ENCODE peak calls at places on chromosomes 16 and 17, in four cellular contexts. U, D, W and M are unnamed samples.

GRCh38 chr16:11312718-11313492 is 31.8 kb upstream of the PRM1 start:
- DNase-seq in U (peak; percentile 68), W (peak; percentile 72), D (no peak), M (no peak)

GRCh38 chr16:88730632-88731607 is 24.6 kb downstream of the CTU2 start:
- DNase-seq in D (no peak), U (no peak), W (no peak), M (no peak)

GRCh38 chr17:77098884-77099545 is 41.8 kb upstream of the SEC14L1 start:
- DNase-seq in U (no peak), D (no peak), W (peak; percentile 57), M (no peak)

GRCh38 chr17:60327122-60327869 is 64.6 kb downstream of the USP32 start:
- DNase-seq in D (no peak), U (no peak), W (no peak), M (no peak)

GRCh38 chr17:9324864-9325263 is 250.8 kb downstream of the STX8 start:
- DNase-seq in U (no peak), W (peak; percentile 55), D (no peak), M (no peak)

GRCh38 chr16:2161911-2162310 is 6.3 kb downstream of the TRAF7 start:
- DNase-seq in D (no peak), U (no peak), W (no peak), M (no peak)

GRCh38 chr17:66126231-66126630 is 65.7 kb downstream of the CEP112 start:
- DNase-seq in U (no peak), W (no peak), D (no peak), M (no peak)

GRCh38 chr16:70159355-70160348 is 13.9 kb upstream of the CLEC18C start:
- DNase-seq in W (no peak), U (peak; percentile 9), D (peak; percentile 5), M (no peak)

GRCh38 chr17:56119191-56119590 is 34.1 kb upstream of the ANKFN1 start:
- DNase-seq in D (no peak), U (no peak), W (no peak), M (no peak)

GRCh38 chr17:41777579-41778188 is 8.8 kb downstream of the JUP start:
- DNase-seq in D (peak; percentile 42), W (peak; percentile 77), U (no peak), M (no peak)

GRCh38 chr17:79991924-79992656 is 43.6 kb downstream of the TBC1D16 start:
- DNase-seq in U (no peak), W (peak; percentile 91), D (peak; percentile 30), M (no peak)

GRCh38 chr17:33086878-33087277 is 95.2 kb downstream of the SPACA3 start:
- DNase-seq in D (no peak), U (no peak), W (peak; percentile 14), M (no peak)

GRCh38 chr17:17994271-17994670 is 21.6 kb downstream of the DRC3 start:
- DNase-seq in U (no peak), W (peak; percentile 56), D (no peak), M (no peak)

GRCh38 chr17:46121165-46121764 is 72.0 kb downstream of the KANSL1 start:
- DNase-seq in W (no peak), D (no peak), U (no peak), M (peak; percentile 48)

GRCh38 chr16:86892509-86892908 is 314.2 kb downstream of the FOXL1 start:
- DNase-seq in U (no peak), D (no peak), W (no peak), M (no peak)

GRCh38 chr17:28613916-28614315 is at the start of gene RSKR:
- DNase-seq in D (no peak), W (no peak), U (no peak), M (no peak)

GRCh38 chr16:69709456-69710084 is 16.8 kb downstream of the NQO1 start:
- DNase-seq in D (peak; percentile 54), U (peak; percentile 60), W (peak; percentile 81), M (peak; percentile 15)

GRCh38 chr17:68196394-68197090 is 51.3 kb upstream of the AMZ2 start:
- DNase-seq in W (no peak), D (no peak), U (no peak), M (no peak)

GRCh38 chr17:61947367-61948078 is 19.7 kb upstream of the INTS2 start:
- DNase-seq in U (no peak), W (no peak), D (no peak), M (no peak)

GRCh38 chr17:44919885-44920564 is 4.7 kb upstream of the GFAP start:
- DNase-seq in D (peak; percentile 84), U (peak; percentile 83), W (peak; percentile 73), M (peak; percentile 54)

GRCh38 chr16:77250395-77250794 is 51.2 kb downstream of the SYCE1L start:
- DNase-seq in W (no peak), U (no peak), D (no peak), M (no peak)

GRCh38 chr16:29678691-29679267 is at the start of gene QPRT:
- DNase-seq in D (peak; percentile 70), U (peak; percentile 93), W (peak; percentile 85), M (no peak)

GRCh38 chr17:27385626-27386025 is 70.6 kb upstream of the KSR1 start:
- DNase-seq in U (no peak), D (no peak), W (no peak), M (no peak)

GRCh38 chr17:59869941-59870218 is 22.9 kb downstream of the TUBD1 start:
- DNase-seq in D (no peak), W (no peak), U (no peak), M (no peak)

GRCh38 chr17:64212122-64212521 is 50.9 kb downstream of the TEX2 start:
- DNase-seq in U (no peak), W (no peak), D (no peak), M (no peak)

GRCh38 chr16:83015871-83016270 is 389.1 kb downstream of the CDH13 start:
- DNase-seq in W (no peak), D (no peak), U (no peak), M (no peak)

GRCh38 chr16:28886945-28887344 is 8.7 kb downstream of the ATP2A1 start:
- DNase-seq in D (no peak), W (no peak), U (no peak), M (no peak)

DNA sequence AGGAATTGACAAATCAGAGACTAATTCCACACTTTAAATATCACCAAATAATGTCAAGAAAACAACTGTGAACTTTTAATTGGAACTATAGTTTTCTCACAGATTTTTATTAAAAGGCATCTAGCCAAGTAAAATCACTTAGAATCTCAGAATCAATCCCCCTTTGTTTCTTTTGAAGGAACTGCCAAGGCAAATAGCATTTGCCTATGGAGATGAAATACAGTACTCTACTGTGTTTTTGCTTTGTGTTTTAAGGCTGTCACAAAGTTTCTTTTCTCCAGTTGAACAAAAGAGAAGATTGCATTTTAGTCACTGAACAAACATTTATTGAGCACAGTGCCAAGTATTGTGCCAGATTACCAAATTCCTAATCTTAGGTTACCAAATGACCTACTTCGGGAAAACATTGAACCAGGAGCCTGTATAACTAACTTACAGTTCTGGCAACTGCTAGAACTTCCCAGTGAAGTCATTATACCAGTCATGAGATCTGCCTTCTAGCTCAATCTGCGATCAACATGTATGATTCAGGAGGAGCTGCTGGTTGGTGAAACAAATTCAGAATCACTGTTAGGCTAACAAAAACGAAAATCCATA is 3.0 kb upstream of the UBB start:
- DNase-seq in D (no peak), U (no peak), W (peak; percentile 58), M (no peak)
- TF ChIP-seq TARDBP in D (no peak), U (no peak), W (no peak), M (no peak)

DNA sequence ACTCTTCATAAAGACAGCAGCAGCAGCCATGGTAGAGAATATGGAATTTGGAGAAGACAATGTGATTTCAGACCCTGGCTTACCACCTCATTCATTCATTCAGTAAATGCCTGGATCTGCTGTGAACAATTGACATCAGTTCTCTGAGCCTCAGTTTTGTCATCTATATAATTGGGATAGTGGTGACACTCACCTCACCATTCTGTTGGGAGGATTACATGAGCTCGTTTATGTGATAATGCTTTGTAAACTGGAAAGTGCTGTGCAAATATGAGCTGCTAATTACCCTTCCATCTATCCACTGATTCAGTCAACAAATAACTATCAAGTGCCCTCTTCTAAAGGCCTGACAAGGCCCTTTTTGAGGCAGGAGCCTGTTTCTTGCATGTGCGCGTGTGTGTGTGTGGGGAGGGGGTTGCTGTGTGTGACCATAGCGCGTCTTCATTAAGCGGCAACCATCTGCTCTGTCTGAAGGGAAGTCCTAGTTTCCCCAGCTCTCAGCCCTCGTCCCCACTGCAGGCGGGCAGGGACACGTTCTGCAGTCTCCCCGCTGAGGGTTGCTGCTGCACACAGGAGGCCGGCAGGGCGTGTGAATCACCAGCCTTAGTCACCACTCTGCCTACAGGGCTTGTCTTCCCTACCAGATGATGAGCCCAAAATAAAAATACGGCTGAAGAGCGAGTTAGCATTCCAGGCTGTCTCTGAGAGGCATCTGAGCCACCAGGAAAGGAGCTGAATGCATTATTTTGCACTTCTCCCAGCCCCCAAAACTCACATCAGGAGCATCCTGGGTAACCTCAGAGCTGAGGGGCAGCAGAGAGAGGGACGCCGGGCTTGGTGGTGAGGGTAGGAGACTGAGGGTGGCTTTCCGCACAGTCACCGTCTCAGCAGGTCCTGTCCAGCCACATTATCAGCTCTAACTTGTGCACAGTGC is 19.9 kb downstream of the ARL4D start:
- DNase-seq in W (peak; percentile 56), D (peak; percentile 39), U (peak; percentile 21), M (no peak)
- TF ChIP-seq TARDBP in W (no peak), D (no peak), U (no peak), M (no peak)

GRCh38 chr17:7464081-7464480 is 15.3 kb downstream of the ZBTB4 start:
- DNase-seq in D (no peak), W (no peak), U (no peak), M (no peak)
- TF ChIP-seq TARDBP in D (no peak), W (no peak), U (no peak), M (no peak)

GRCh38 chr17:82861393-82861775 is 21.6 kb upstream of the ZNF750 start:
- DNase-seq in D (no peak), U (no peak), W (no peak), M (no peak)

GRCh38 chr17:82862191-82862590 is 22.4 kb upstream of the ZNF750 start:
- DNase-seq in D (no peak), W (no peak), U (no peak), M (no peak)

GRCh38 chr17:82860606-82861392 is 21.0 kb upstream of the ZNF750 start:
- DNase-seq in W (no peak), U (no peak), D (no peak), M (no peak)

GRCh38 chr17:82858376-82859126 is 18.7 kb upstream of the ZNF750 start:
- DNase-seq in D (no peak), U (no peak), W (no peak), M (no peak)

DNA sequence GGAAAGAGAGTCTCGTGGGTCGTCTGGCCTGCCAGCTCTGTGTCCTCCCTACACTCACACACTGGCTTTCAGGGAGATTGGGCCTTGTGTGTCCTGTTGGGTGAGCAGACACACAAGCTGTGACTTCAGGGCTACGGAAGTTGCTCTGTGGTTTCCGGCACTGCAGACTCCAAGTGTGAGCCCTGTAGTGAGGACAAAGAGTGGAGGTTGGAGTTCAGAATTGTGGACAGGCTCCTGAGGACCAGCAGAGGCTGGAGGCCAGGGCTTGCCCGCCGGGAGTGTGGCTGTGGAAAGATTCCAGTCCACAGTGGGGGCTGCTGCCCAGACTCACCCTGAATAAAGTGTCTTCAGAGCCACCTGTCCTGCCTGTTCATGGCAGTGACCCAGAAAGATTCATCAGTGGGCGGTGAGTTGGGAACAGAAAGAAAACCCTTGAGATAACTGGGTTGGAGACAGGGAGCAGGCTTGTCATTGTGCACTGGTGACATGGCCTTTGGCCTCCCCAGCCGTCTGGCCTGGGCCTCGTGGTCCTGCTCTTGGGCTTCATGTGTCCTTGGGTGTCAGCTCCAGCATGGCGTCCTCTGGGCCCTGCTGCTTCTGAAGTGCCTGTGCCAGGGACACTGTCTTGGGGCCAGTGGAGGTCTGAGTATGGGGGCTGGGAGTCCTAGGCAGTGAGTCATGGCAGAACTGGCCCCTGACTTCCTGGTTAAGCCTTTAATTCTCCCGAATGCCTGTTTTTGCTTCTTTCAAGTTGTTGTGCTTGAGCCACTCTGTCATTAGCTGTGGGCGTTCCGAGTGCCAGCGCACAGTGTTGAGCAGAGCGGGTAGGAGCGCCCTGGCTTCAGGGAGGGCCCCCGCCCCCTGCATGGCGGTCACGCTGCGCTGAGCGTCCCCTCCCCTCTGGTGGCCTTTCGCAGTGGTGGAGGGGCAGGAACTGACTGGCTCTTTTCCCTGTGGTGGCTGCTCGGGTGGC is 19.9 kb upstream of the ZNF750 start:
- DNase-seq in U (peak; percentile 74), D (no peak), W (peak; percentile 27), M (peak; percentile 63)
- TF ChIP-seq TARDBP in U (no peak), D (no peak), W (no peak), M (no peak)